ENCODE peak calls at places on chromosomes 16 and 17, in five cellular contexts. D is SHP77, W is GM10248, T is HS-5, G is tibial nerve. V is an unnamed sample.

GRCh38 chr17:61412860-61413653 is 13.4 kb downstream of the TBX2 start:
- DNase-seq in W (no peak), T (no peak), D (no peak), G (no peak), V (no peak)

GRCh38 chr16:64416232-64417010 is 705.4 kb downstream of the CDH11 start:
- DNase-seq in D (no peak), W (no peak), G (no peak), T (no peak), V (peak)

GRCh38 chr16:69917739-69918138 is 33.4 kb upstream of the CLEC18A start:
- DNase-seq in G (peak), T (peak), D (no peak), W (no peak), V (peak)

GRCh38 chr16:56743840-56744239 is 13.9 kb downstream of the NUP93 start:
- DNase-seq in T (no peak), W (no peak), G (no peak), D (no peak), V (no peak)

GRCh38 chr17:35315283-35315682 is 58.1 kb downstream of the SLFN11 start:
- DNase-seq in D (no peak), W (no peak), G (peak), T (peak), V (peak)

GRCh38 chr16:78177927-78178326 is 78.5 kb downstream of the WWOX start:
- DNase-seq in G (no peak), T (no peak), D (peak), W (no peak), V (no peak)

GRCh38 chr16:48318630-48319029 is 66.6 kb downstream of the SIAH1 start:
- DNase-seq in T (no peak), G (no peak), D (no peak), W (no peak), V (no peak)

GRCh38 chr17:31052187-31052889 is 42.4 kb upstream of the NF1 start:
- DNase-seq in T (peak), D (no peak), W (no peak), G (peak), V (peak)

GRCh38 chr16:27235055-27235937 is 32.0 kb downstream of the KDM8 start:
- DNase-seq in G (peak), W (peak), D (peak), T (no peak), V (peak)

GRCh38 chr16:11742041-11742535 is 569 bp downstream of the TXNDC11 start:
- DNase-seq in G (peak), W (peak), D (no peak), T (no peak), V (no peak)

V was measured in bronchial epithelial cell.